ENCODE peak calls at places on chromosomes 1 and 21, in seven cellular contexts. S is endodermal cell; P is neural crest cell; O is NCI-H774; J is fibroblast of lung; I is stimulated activated effector memory CD8-positive, alpha-beta T cell treated with anti-CD3 and anti-CD28 coated beads, Interleukin-12 subunit alpha, Interleukin-12 subunit beta, amount 100 ng/mL, for 72 hours; B is AG20443. V is an unnamed sample.

GRCh38 chr1:37410080-37410479 is 64.3 kb upstream of the ZC3H12A start:
- DNase-seq in P (no peak), J (no peak), I (no peak), S (no peak), O (no peak), B (no peak), V (no peak)

GRCh38 chr1:161195171-161195570 is 3.7 kb downstream of the ADAMTS4 start:
- DNase-seq in P (no peak), S (no peak), B (no peak), O (no peak), J (no peak), I (no peak), V (no peak)

GRCh38 chr1:230170153-230170547 is 103.1 kb downstream of the GALNT2 start:
- DNase-seq in J (no peak), B (no peak), I (no peak), S (no peak), O (no peak), P (no peak), V (no peak)

GRCh38 chr1:57252597-57253306 is 171.1 kb downstream of the DAB1 start:
- DNase-seq in S (peak), I (no peak), J (no peak), O (no peak), B (peak), P (no peak), V (no peak)

GRCh38 chr1:225710804-225711203 is 57.9 kb upstream of the ENAH start:
- DNase-seq in O (no peak), B (peak), I (no peak), J (no peak), S (peak), P (no peak), V (no peak)

GRCh38 chr1:231357831-231358354 is 19.8 kb downstream of the SPRTN start:
- DNase-seq in J (peak), B (peak), I (no peak), O (peak), S (peak), P (peak), V (peak)

GRCh38 chr21:39048064-39048463 is 135.2 kb downstream of the PSMG1 start:
- DNase-seq in I (no peak), J (peak), P (peak), O (no peak), S (peak), B (no peak), V (no peak)

GRCh38 chr1:205812271-205812877 is 624 bp downstream of the SLC41A1 start:
- DNase-seq in S (peak), J (peak), P (peak), O (no peak), B (peak), I (peak), V (peak)

GRCh38 chr1:62891961-62892562 is 108.1 kb downstream of the ATG4C start:
- DNase-seq in O (no peak), S (no peak), P (no peak), I (no peak), J (no peak), B (no peak), V (no peak)

GRCh38 chr1:111731956-111732355 is 7.2 kb downstream of the INKA2 start:
- DNase-seq in P (no peak), I (no peak), J (no peak), O (no peak), B (no peak), S (no peak), V (no peak)

GRCh38 chr1:198519639-198520501 is 20.6 kb downstream of the ATP6V1G3 start:
- DNase-seq in P (no peak), S (peak), I (no peak), B (no peak), O (no peak), J (no peak), V (no peak)

GRCh38 chr1:159205225-159205624 is 550 bp downstream of the ACKR1 start:
- DNase-seq in J (no peak), O (no peak), B (no peak), S (peak), I (no peak), P (no peak), V (no peak)

GRCh38 chr1:59272507-59272906 is 24.4 kb upstream of the FGGY start:
- DNase-seq in P (no peak), B (peak), I (no peak), S (no peak), O (no peak), J (peak), V (no peak)

GRCh38 chr1:114510235-114511047 is 562 bp downstream of the TRIM33 start:
- DNase-seq in O (peak), B (peak), P (peak), S (peak), J (no peak), I (peak), V (peak)